ENCODE peak calls at places on chromosomes 6 and 20, in four cellular contexts. M is uterus, D is AG10803, A is NB4. G is an unnamed sample.

GRCh38 chr6:132524639-132525038 is 11.7 kb upstream of the STX7 start:
- DNase-seq in M (no peak), D (no peak), A (no peak), G (no peak)

GRCh38 chr20:35888659-35889058 is 65.6 kb downstream of the SCAND1 start:
- DNase-seq in M (no peak), D (no peak), A (no peak), G (no peak)

GRCh38 chr20:23404196-23404595 is 17.1 kb downstream of the NAPB start:
- DNase-seq in M (no peak), D (peak; percentile 34), A (peak; percentile 16), G (no peak)

GRCh38 chr6:113944701-113945100 is 26.2 kb downstream of the HDAC2 start:
- DNase-seq in M (no peak), D (no peak), A (no peak), G (no peak)

GRCh38 chr20:2804921-2805681 is 4.7 kb upstream of the CPXM1 start:
- DNase-seq in M (no peak), D (peak; percentile 17), A (peak; percentile 67), G (no peak)

GRCh38 chr6:146258206-146258605 is 229.3 kb downstream of the GRM1 start:
- DNase-seq in M (no peak), D (peak; percentile 18), A (no peak), G (no peak)

GRCh38 chr20:38680492-38681118 is 43.7 kb upstream of the SLC32A1 start:
- DNase-seq in M (no peak), D (peak; percentile 7), A (peak; percentile 59), G (no peak)

GRCh38 chr6:161272600-161273355 is 1.1 kb downstream of the AGPAT4 start:
- DNase-seq in M (peak; percentile 34), D (peak; percentile 67), A (no peak), G (no peak)

GRCh38 chr20:25280574-25281535 is 33.0 kb downstream of the PYGB start:
- DNase-seq in M (peak; percentile 9), D (no peak), A (no peak), G (no peak)

GRCh38 chr20:10509411-10509810 is 74.3 kb downstream of the SLX4IP start:
- DNase-seq in M (no peak), D (no peak), A (no peak), G (no peak)

GRCh38 chr6:117188627-117189201 is 76.6 kb upstream of the VGLL2 start:
- DNase-seq in M (no peak), D (no peak), A (peak; percentile 10), G (no peak)

GRCh38 chr20:32451682-32452461 is 93.7 kb downstream of the ASXL1 start:
- DNase-seq in M (peak; percentile 19), D (no peak), A (peak; percentile 52), G (no peak)

GRCh38 chr6:139364302-139364981 is 10.0 kb downstream of the CITED2 start:
- DNase-seq in M (no peak), D (peak; percentile 60), A (peak; percentile 79), G (peak; percentile 14)

GRCh38 chr20:38216736-38217595 is 43.6 kb downstream of the KIAA1755 start:
- DNase-seq in M (no peak), D (no peak), A (no peak), G (no peak)

GRCh38 chr6:41505084-41506049 is 40.8 kb upstream of the FOXP4 start:
- DNase-seq in M (peak; percentile 93), D (peak; percentile 90), A (no peak), G (no peak)

GRCh38 chr6:37230104-37230503 is 27.5 kb upstream of the TBC1D22B start:
- DNase-seq in M (no peak), D (no peak), A (no peak), G (no peak)

GRCh38 chr6:87921034-87921433 is 126.6 kb upstream of the SPACA1 start:
- DNase-seq in M (no peak), D (no peak), A (no peak), G (no peak)

GRCh38 chr6:87923389-87924050 is 124.1 kb upstream of the SPACA1 start:
- DNase-seq in M (no peak), D (no peak), A (no peak), G (no peak)

GRCh38 chr6:87925373-87926060 is 122.1 kb upstream of the SPACA1 start:
- DNase-seq in M (no peak), D (no peak), A (no peak), G (no peak)

GRCh38 chr6:87922191-87922946 is 125.3 kb upstream of the SPACA1 start:
- DNase-seq in M (no peak), D (no peak), A (no peak), G (no peak)

DNA sequence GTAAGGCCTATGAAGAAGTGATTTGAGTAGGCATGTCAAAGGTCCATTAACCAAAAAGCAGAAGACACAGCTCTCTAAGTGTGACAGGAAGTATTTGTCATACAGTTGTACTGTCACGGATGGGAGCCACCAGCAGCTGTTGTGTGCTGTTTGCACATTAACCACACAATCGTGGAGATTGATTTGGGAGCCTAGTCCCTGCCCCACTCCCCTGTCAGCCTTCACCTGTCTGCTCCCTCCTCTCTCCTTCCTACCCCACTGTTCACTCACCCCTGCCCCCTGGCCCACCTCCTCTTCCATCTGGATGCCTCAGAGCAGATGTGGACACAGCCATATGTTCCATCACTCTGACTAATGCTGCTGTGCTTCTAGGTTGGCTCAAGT is 124.7 kb upstream of the SPACA1 start:
- DNase-seq in M (no peak), D (no peak), A (peak; percentile 45), G (no peak)
- H3K4me3 ChIP-seq in M (no peak overlapping the region), D (no peak overlapping the region), A (no peak overlapping the region), G (no peak overlapping the region)

GRCh38 chr6:156437084-156437879 is 339.9 kb upstream of the ARID1B start:
- DNase-seq in M (no peak), D (no peak), A (no peak), G (no peak)
- H3K4me3 ChIP-seq in M (no peak overlapping the region), D (no peak overlapping the region), A (no peak overlapping the region), G (no peak overlapping the region)

DNA sequence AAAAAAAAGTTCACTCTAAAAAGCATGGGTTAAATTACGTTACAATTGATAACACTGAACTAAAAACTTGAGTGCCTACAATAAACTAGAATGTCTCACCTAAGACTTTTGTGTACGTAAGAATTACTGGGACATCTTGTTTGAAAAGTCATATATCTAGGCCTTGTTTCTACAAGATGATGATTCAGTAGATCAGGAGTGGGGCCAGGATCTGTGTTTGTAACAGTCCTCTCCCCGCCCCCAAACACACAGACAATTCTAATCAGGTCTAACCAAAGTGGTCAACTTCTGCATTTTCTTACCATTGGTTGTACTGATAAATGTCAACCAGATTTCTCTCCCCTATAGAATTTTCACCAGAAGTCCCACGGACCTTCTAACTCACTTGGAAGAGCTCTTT is 56.9 kb downstream of the RAMACL start:
- DNase-seq in M (no peak), D (no peak), A (peak; percentile 10), G (no peak)
- H3K4me3 ChIP-seq in M (no peak overlapping the region), D (no peak overlapping the region), A (no peak overlapping the region), G (no peak overlapping the region)

DNA sequence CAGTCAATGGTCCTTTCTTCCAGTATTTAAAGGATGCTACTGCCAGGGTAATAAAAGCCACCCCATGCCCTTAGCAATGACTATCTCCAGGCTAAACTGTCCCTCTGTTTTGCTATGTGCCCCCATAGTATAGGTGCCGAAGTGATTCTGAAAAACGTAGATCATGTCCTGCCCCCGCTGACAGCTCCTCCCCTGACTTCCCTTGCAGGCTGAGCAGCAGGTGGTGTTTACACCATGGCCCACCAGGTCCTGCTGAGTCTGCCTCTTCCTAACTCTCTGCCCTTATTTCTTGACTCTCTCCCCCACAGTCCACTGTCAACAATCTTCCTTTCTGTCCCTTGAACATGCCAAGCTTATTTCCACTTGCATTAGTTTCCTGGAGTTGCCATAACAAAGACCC is 352.5 kb upstream of the TSHZ2 start:
- DNase-seq in M (no peak), D (no peak), A (no peak), G (no peak)
- H3K4me3 ChIP-seq in M (no peak overlapping the region), D (no peak overlapping the region), A (no peak overlapping the region), G (no peak overlapping the region)

DNA sequence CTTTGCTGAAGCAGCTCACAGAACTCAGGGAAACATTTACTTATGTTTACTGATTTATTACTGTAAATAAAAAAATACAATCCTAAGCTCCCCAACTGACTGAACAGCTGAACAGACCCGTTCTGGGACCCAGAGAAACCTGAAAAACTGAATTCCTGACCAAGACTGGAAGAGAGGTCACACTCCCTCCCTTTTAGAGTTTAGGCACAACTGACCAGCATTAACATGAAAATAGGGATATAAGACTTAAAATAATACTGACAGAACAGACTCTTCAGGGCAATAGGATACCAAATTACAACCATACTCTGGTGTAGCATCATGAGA is 11.7 kb upstream of the RPS10 start:
- DNase-seq in M (no peak), D (no peak), A (no peak), G (no peak)
- H3K4me3 ChIP-seq in M (no peak overlapping the region), D (no peak overlapping the region), A (no peak overlapping the region), G (no peak overlapping the region)

DNA sequence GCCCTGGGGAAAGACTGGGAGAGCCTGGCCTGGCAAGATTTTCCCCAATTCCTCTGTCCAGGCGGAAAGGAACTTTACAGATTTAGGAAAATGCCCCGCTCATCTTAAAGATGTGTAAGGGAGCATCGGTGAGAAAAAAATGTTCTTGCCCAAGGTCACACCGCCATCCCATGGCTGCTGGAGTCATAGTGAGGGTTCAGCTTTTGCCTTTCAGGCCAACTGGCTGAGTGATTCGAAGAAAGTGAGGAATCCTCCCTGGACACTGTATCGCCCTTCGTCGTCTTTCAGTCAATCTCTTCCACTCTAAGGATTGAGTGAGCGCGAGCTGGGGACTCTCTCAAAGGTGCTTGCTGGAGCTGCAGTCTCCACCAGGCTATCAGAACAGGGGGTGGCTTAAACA is 1.4 kb downstream of the WFDC2 start:
- DNase-seq in M (no peak), D (no peak), A (peak; percentile 45), G (no peak)
- H3K4me3 ChIP-seq in M (peak overlapping the region; percentile 37), D (peak overlapping the region; percentile 34), A (peak overlapping the region; percentile 43), G (peak overlapping the region; percentile 46)

DNA sequence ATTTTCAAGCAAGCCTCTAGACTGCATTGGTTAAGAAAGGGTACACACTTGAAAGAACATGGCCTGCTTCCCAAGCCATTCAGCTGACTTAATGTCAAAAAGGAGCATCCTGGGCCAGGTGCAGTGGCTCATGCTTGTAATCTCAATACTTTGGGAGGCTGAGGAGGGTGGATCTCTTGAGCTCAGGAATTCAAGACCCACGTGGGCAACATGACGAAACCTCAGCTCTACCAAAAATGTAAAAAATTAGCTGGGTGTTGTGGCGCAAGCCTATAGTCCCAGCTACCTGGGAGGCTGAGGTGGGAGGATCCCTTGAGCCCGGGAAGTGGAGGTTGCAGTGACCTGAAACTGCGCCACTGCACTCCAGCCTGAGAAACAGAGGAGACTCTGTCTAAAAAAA is 26.9 kb upstream of the NT5E start:
- DNase-seq in M (no peak), D (no peak), A (no peak), G (no peak)
- H3K4me3 ChIP-seq in M (no peak overlapping the region), D (no peak overlapping the region), A (no peak overlapping the region), G (no peak overlapping the region)

DNA sequence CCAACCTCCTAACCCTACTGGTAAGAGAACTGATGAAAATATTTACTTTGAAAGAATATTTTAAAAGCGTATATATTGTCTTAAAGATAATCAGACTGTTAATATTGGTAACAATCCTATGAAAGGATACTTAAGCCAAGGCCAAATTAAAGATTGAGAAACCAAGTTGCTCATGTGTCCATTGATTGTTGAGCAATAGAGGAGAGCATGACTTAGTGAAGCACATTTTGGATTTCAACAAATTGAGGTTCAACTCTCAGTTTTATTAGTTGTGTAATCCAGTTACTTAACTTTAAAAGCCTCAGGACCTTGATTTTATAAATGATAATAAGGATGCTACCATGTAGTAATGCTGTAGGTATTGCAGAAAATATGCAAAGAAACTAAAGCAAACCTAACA is 56.8 kb downstream of the PRL start:
- DNase-seq in M (no peak), D (peak; percentile 15), A (no peak), G (no peak)
- H3K4me3 ChIP-seq in M (no peak overlapping the region), D (no peak overlapping the region), A (no peak overlapping the region), G (no peak overlapping the region)

GRCh38 chr6:106693343-106693742 is 64.0 kb downstream of the QRSL1 start:
- DNase-seq in M (no peak), D (no peak), A (no peak), G (no peak)
- H3K4me3 ChIP-seq in M (no peak overlapping the region), D (no peak overlapping the region), A (no peak overlapping the region), G (no peak overlapping the region)

G was measured in skeletal muscle cell.